ENCODE peak calls at places on chromosomes 16 and 17, in eight cellular contexts. H is RWPE1; F is lower leg skin; D is iris pigment epithelial cell; V is anterior cingulate cortex; X is ovary; G is stimulated activated CD4-positive, alpha-beta T cell treated with anti-CD3 and anti-CD28 coated beads, Interleukin-2, amount 100 ng/mL, for 48 hours; Y is NCI-H1436. S is an unnamed sample.

GRCh38 chr17:71936977-71937376 is 183.8 kb upstream of the SOX9 start:
- DNase-seq in H (peak; percentile 52), F (no peak), D (no peak), V (no peak), X (no peak), G (no peak), Y (no peak), S (no peak)

GRCh38 chr17:38906429-38907172 is 18.8 kb upstream of the LASP1NB start:
- DNase-seq in H (no peak), F (no peak), D (no peak), V (no peak), X (no peak), G (no peak), Y (no peak), S (no peak)

GRCh38 chr17:31115168-31115567 is 20.4 kb downstream of the NF1 start:
- DNase-seq in H (no peak), F (no peak), D (no peak), V (no peak), X (no peak), G (no peak), Y (no peak), S (no peak)

GRCh38 chr16:89890886-89891657 is 17.7 kb downstream of the TCF25 start:
- DNase-seq in H (no peak), F (no peak), D (no peak), V (no peak), X (no peak), G (no peak), Y (no peak), S (no peak)

GRCh38 chr17:65797809-65798208 is 236.4 kb upstream of the AXIN2 start:
- DNase-seq in H (no peak), F (no peak), D (no peak), V (no peak), X (no peak), G (peak; percentile 14), Y (no peak), S (no peak)

GRCh38 chr17:70017112-70017511 is 57.9 kb upstream of the KCNJ16 start:
- DNase-seq in H (no peak), F (no peak), D (no peak), V (no peak), X (no peak), G (no peak), Y (no peak), S (no peak)

GRCh38 chr16:1218930-1219611 is 6.0 kb downstream of the TPSG1 start:
- DNase-seq in H (no peak), F (no peak), D (no peak), V (no peak), X (no peak), G (no peak), Y (no peak), S (no peak)

GRCh38 chr17:63837480-63837879 is 5.0 kb downstream of the SMARCD2 start:
- DNase-seq in H (no peak), F (no peak), D (no peak), V (no peak), X (peak; percentile 51), G (no peak), Y (no peak), S (no peak)

GRCh38 chr16:89822188-89823086 is 5.8 kb upstream of the SPIRE2 start:
- DNase-seq in H (no peak), F (no peak), D (peak; percentile 30), V (no peak), X (no peak), G (no peak), Y (peak; percentile 9), S (peak; percentile 29)

GRCh38 chr17:41382396-41382795 is 290 bp upstream of the KRT34 start:
- DNase-seq in H (no peak), F (no peak), D (peak; percentile 67), V (no peak), X (no peak), G (no peak), Y (no peak), S (no peak)

GRCh38 chr16:85978291-85978775 is 79.4 kb downstream of the IRF8 start:
- DNase-seq in H (no peak), F (no peak), D (no peak), V (no peak), X (no peak), G (no peak), Y (no peak), S (no peak)

GRCh38 chr16:85736924-85737323 is 14.0 kb downstream of the C16orf74 start:
- DNase-seq in H (no peak), F (no peak), D (no peak), V (no peak), X (no peak), G (no peak), Y (no peak), S (no peak)

GRCh38 chr17:50502643-50502990 is 5.6 kb upstream of the MYCBPAP start:
- DNase-seq in H (no peak), F (no peak), D (no peak), V (no peak), X (no peak), G (no peak), Y (no peak), S (no peak)

GRCh38 chr17:7021993-7022778 is 664 bp upstream of the BCL6B start:
- DNase-seq in H (peak; percentile 59), F (peak; percentile 97), D (no peak), V (peak; percentile 61), X (peak; percentile 84), G (peak; percentile 78), Y (peak; percentile 72), S (peak; percentile 41)

GRCh38 chr17:8151641-8152111 is 528 bp downstream of the PER1 start:
- DNase-seq in H (no peak), F (peak; percentile 98), D (peak; percentile 85), V (peak; percentile 60), X (peak; percentile 91), G (no peak), Y (no peak), S (no peak)

GRCh38 chr17:31597646-31598387 is 206.3 kb downstream of the RAB11FIP4 start:
- DNase-seq in H (no peak), F (peak; percentile 80), D (no peak), V (no peak), X (no peak), G (no peak), Y (no peak), S (no peak)

GRCh38 chr17:74713199-74713755 is 554 bp upstream of the CD300LF start:
- DNase-seq in H (no peak), F (no peak), D (no peak), V (no peak), X (no peak), G (no peak), Y (no peak), S (no peak)

GRCh38 chr16:324451-325334 is 27.8 kb downstream of the AXIN1 start:
- DNase-seq in H (no peak), F (no peak), D (no peak), V (no peak), X (no peak), G (no peak), Y (no peak), S (no peak)

GRCh38 chr17:1089915-1090314 is 89.9 kb downstream of the ABR start:
- DNase-seq in H (no peak), F (no peak), D (no peak), V (peak; percentile 43), X (no peak), G (no peak), Y (no peak), S (no peak)

GRCh38 chr16:25523183-25523582 is 168.6 kb upstream of the HS3ST4 start:
- DNase-seq in H (no peak), F (no peak), D (no peak), V (no peak), X (no peak), G (no peak), Y (no peak), S (no peak)

GRCh38 chr17:75110307-75110937 is 653 bp downstream of the ARMC7 start:
- DNase-seq in H (no peak), F (no peak), D (no peak), V (no peak), X (no peak), G (no peak), Y (no peak), S (no peak)

GRCh38 chr16:29680180-29680598 is 1.2 kb downstream of the QPRT start:
- DNase-seq in H (no peak), F (no peak), D (no peak), V (no peak), X (no peak), G (no peak), Y (no peak), S (no peak)

GRCh38 chr16:57115504-57116182 is 23.3 kb downstream of the CPNE2 start:
- DNase-seq in H (no peak), F (no peak), D (peak; percentile 49), V (peak; percentile 90), X (peak; percentile 53), G (no peak), Y (peak; percentile 87), S (no peak)

GRCh38 chr17:80247561-80247960 is 13.1 kb upstream of the RNF213 start:
- DNase-seq in H (no peak), F (no peak), D (no peak), V (no peak), X (no peak), G (no peak), Y (no peak), S (no peak)

GRCh38 chr17:5557485-5557884 is 26.8 kb downstream of the NLRP1 start:
- DNase-seq in H (peak; percentile 48), F (no peak), D (peak; percentile 46), V (no peak), X (no peak), G (no peak), Y (no peak), S (no peak)

GRCh38 chr17:28896884-28897768 is at the start of gene FLOT2:
- DNase-seq in H (peak; percentile 92), F (peak; percentile 94), D (peak; percentile 63), V (peak; percentile 54), X (peak; percentile 71), G (peak; percentile 50), Y (peak; percentile 68), S (peak; percentile 49)

GRCh38 chr16:88978608-88979346 is 1.8 kb upstream of the CBFA2T3 start:
- DNase-seq in H (no peak), F (no peak), D (no peak), V (no peak), X (no peak), G (no peak), Y (no peak), S (no peak)

GRCh38 chr17:13640559-13640958 is 38.8 kb upstream of the HS3ST3A1 start:
- DNase-seq in H (no peak), F (no peak), D (no peak), V (no peak), X (no peak), G (no peak), Y (no peak), S (no peak)

GRCh38 chr17:73091410-73091769 is 1.1 kb downstream of the SLC39A11 start:
- DNase-seq in H (no peak), F (no peak), D (peak; percentile 9), V (no peak), X (no peak), G (no peak), Y (no peak), S (no peak)

GRCh38 chr17:33582661-33583060 is 289.6 kb upstream of the ASIC2 start:
- DNase-seq in H (no peak), F (no peak), D (no peak), V (no peak), X (no peak), G (no peak), Y (no peak), S (no peak)